ENCODE peak calls at places on chromosome 13, in eight cellular contexts. B is renal cortical epithelial cell, R is foreskin keratinocyte, H is HuH-7.5, K is hypothalamus, F is coronary artery, Z is cardiac muscle cell, P is tibial artery. W is an unnamed sample.

GRCh38 chr13:75825161-75825560 is 189.0 kb downstream of the LMO7 start:
- DNase-seq in H (no peak), K (no peak), Z (no peak), B (no peak), F (no peak), P (no peak), R (no peak), W (no peak)

GRCh38 chr13:87669379-87669978 is 1.7 kb upstream of the SLITRK5 start:
- DNase-seq in H (no peak), Z (peak; percentile 36), R (no peak), P (no peak), F (no peak), B (peak; percentile 53), K (no peak), W (no peak)

GRCh38 chr13:97308735-97309429 is 86.7 kb downstream of the MBNL2 start:
- DNase-seq in F (no peak), B (no peak), K (no peak), Z (no peak), P (no peak), R (no peak), H (no peak), W (no peak)

GRCh38 chr13:51520524-51520923 is 63.7 kb upstream of the WDFY2 start:
- DNase-seq in Z (no peak), F (no peak), B (peak; percentile 83), R (no peak), H (no peak), P (no peak), K (no peak), W (no peak)

GRCh38 chr13:35966024-35966423 is 165.2 kb downstream of the DCLK1 start:
- DNase-seq in Z (no peak), H (no peak), B (no peak), R (no peak), F (no peak), K (no peak), P (no peak), W (no peak)

GRCh38 chr13:75581874-75582640 is 32.5 kb downstream of the UCHL3 start:
- DNase-seq in K (no peak), R (no peak), B (peak; percentile 4), P (no peak), H (no peak), F (no peak), Z (no peak), W (no peak)

GRCh38 chr13:83819611-83820010 is 62.7 kb downstream of the SLITRK1 start:
- DNase-seq in R (no peak), H (no peak), K (no peak), P (no peak), Z (no peak), B (no peak), F (no peak), W (no peak)

GRCh38 chr13:53250272-53250875 is 221.8 kb downstream of the OLFM4 start:
- DNase-seq in H (peak; percentile 5), Z (peak; percentile 86), K (no peak), P (no peak), B (peak; percentile 69), F (no peak), R (peak; percentile 11), W (peak; percentile 2)

GRCh38 chr13:20960663-20961309 is 58.2 kb upstream of the XPO4 start:
- DNase-seq in F (no peak), H (no peak), K (no peak), R (no peak), P (no peak), B (no peak), Z (no peak), W (no peak)

GRCh38 chr13:98476538-98476966 is 100.4 kb downstream of the STK24 start:
- DNase-seq in F (no peak), B (peak; percentile 80), Z (no peak), P (peak; percentile 57), K (no peak), R (peak; percentile 59), H (no peak), W (peak; percentile 89)

GRCh38 chr13:50911051-50911690 is 1.6 kb downstream of the RNASEH2B start:
- DNase-seq in H (peak; percentile 20), B (peak; percentile 6), F (no peak), K (no peak), Z (peak; percentile 59), P (no peak), R (peak; percentile 10), W (no peak)

GRCh38 chr13:66673401-66673800 is 556.7 kb downstream of the PCDH9 start:
- DNase-seq in H (no peak), R (peak; percentile 13), F (no peak), Z (no peak), P (no peak), K (no peak), B (peak; percentile 75), W (no peak)

GRCh38 chr13:113410472-113411201 is 42.7 kb downstream of the ADPRHL1 start:
- DNase-seq in R (no peak), F (peak; percentile 82), P (peak; percentile 61), Z (no peak), K (no peak), B (peak; percentile 86), H (no peak), W (no peak)

GRCh38 chr13:97786510-97786909 is 167.0 kb upstream of the IPO5 start:
- DNase-seq in F (no peak), B (no peak), K (no peak), P (no peak), H (no peak), R (no peak), Z (no peak), W (no peak)

GRCh38 chr13:65582160-65582559 is 1648.0 kb downstream of the PCDH9 start:
- DNase-seq in F (no peak), B (no peak), K (no peak), H (no peak), P (no peak), Z (no peak), R (no peak), W (no peak)

GRCh38 chr13:94765814-94766213 is 53.5 kb upstream of the SOX21 start:
- DNase-seq in P (no peak), R (no peak), B (no peak), Z (no peak), K (no peak), H (no peak), F (no peak), W (no peak)

GRCh38 chr13:100809856-100810255 is 135.3 kb upstream of the TMTC4 start:
- DNase-seq in F (no peak), K (no peak), R (no peak), Z (no peak), H (no peak), P (no peak), B (no peak), W (no peak)

GRCh38 chr13:33816912-33817311 is 1.0 kb upstream of the RFC3 start:
- DNase-seq in P (no peak), K (no peak), F (no peak), Z (no peak), H (no peak), B (no peak), R (no peak), W (no peak)

GRCh38 chr13:45149964-45150363 is 29.7 kb downstream of the GTF2F2 start:
- DNase-seq in B (no peak), Z (no peak), P (no peak), H (no peak), F (no peak), R (no peak), K (no peak), W (no peak)

GRCh38 chr13:53206455-53206854 is 177.8 kb downstream of the OLFM4 start:
- DNase-seq in H (no peak), Z (peak; percentile 24), K (no peak), F (no peak), B (no peak), R (no peak), P (no peak), W (no peak)

W was measured in GM18507.